ENCODE peak calls at places on chromosomes 12 and 14, in four cellular contexts. One of them, this sample, is unnamed.
A peak's percentile ranks its signal among the peaks of the same experiment; 100 is the strongest.

GRCh38 chr12:132244724-132245295 is 84.6 kb downstream of the GALNT9 start:
- DNase-seq in bronchial epithelial cell: no peak
- DNase-seq in foreskin fibroblast: no peak
- DNase-seq in neural crest cell: no peak
- DNase-seq in this sample: no peak

GRCh38 chr12:114166360-114166759 is 200.2 kb upstream of the RBM19 start:
- DNase-seq in bronchial epithelial cell: no peak
- DNase-seq in foreskin fibroblast: peak; percentile 83
- DNase-seq in neural crest cell: peak; percentile 33
- DNase-seq in this sample: no peak

GRCh38 chr12:108240928-108241327 is 98.2 kb downstream of the CMKLR1 start:
- DNase-seq in bronchial epithelial cell: no peak
- DNase-seq in foreskin fibroblast: no peak
- DNase-seq in neural crest cell: no peak
- DNase-seq in this sample: no peak

GRCh38 chr12:105337391-105337790 is 6.9 kb downstream of the C12orf75 start:
- DNase-seq in bronchial epithelial cell: no peak
- DNase-seq in foreskin fibroblast: no peak
- DNase-seq in neural crest cell: no peak
- DNase-seq in this sample: no peak

GRCh38 chr12:5716991-5717390 is 228.1 kb downstream of the ANO2 start:
- DNase-seq in bronchial epithelial cell: no peak
- DNase-seq in foreskin fibroblast: peak; percentile 3
- DNase-seq in neural crest cell: no peak
- DNase-seq in this sample: no peak

GRCh38 chr14:60657609-60657983 is 8.3 kb upstream of the SIX1 start:
- DNase-seq in bronchial epithelial cell: no peak
- DNase-seq in foreskin fibroblast: peak; percentile 60
- DNase-seq in neural crest cell: no peak
- DNase-seq in this sample: peak; percentile 72

GRCh38 chr12:111368684-111369495 is at the start of gene PHETA1:
- DNase-seq in bronchial epithelial cell: peak; percentile 68
- DNase-seq in foreskin fibroblast: peak; percentile 97
- DNase-seq in neural crest cell: peak; percentile 93
- DNase-seq in this sample: peak; percentile 92

GRCh38 chr12:80935076-80935475 is 2.7 kb downstream of the LIN7A start:
- DNase-seq in bronchial epithelial cell: no peak
- DNase-seq in foreskin fibroblast: no peak
- DNase-seq in neural crest cell: no peak
- DNase-seq in this sample: no peak

GRCh38 chr12:129257526-129257925 is 404.2 kb downstream of the GLT1D1 start:
- DNase-seq in bronchial epithelial cell: peak; percentile 2
- DNase-seq in foreskin fibroblast: no peak
- DNase-seq in neural crest cell: no peak
- DNase-seq in this sample: no peak

GRCh38 chr12:95972832-95973465 is 23.2 kb downstream of the HAL start:
- DNase-seq in bronchial epithelial cell: no peak
- DNase-seq in foreskin fibroblast: no peak
- DNase-seq in neural crest cell: no peak
- DNase-seq in this sample: no peak

GRCh38 chr14:81176224-81176623 is 44.5 kb downstream of the GTF2A1 start:
- DNase-seq in bronchial epithelial cell: no peak
- DNase-seq in foreskin fibroblast: no peak
- DNase-seq in neural crest cell: no peak
- DNase-seq in this sample: no peak

GRCh38 chr12:115341442-115341841 is 657.5 kb upstream of the TBX3 start:
- DNase-seq in bronchial epithelial cell: peak; percentile 98
- DNase-seq in foreskin fibroblast: peak; percentile 100
- DNase-seq in neural crest cell: no peak
- DNase-seq in this sample: no peak

DNA sequence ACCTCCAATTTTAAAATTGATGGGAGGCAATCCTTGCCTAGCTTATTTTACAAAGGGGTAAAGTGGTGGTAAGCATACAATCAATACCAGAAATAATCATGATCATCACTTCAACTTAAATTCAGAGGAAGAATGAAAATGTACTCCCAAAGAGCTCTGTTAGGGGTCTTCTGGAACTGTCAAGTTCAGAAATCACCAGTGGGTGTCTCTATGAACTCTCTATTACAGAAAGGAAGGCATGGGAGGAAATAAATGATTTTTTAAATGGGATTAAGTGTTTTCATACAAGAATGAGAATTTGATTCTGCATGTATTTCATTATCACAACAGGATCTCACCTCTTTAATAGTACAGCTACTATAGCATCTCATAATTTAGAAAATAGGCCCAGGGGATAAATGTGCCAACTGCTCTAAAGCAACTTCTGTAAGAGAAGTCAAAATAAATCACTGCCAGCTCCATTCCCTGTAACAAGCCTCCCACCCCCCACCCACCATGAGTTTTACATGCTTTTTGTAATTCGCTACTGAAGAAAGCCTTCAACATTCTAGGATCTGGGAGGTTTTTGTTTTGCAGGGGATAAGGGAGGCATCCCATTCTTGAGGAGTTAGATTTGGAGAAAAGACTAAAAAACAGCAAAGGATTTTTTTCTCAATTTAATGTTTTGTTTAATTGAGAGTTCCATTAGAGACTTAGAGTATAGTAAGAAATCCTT is 9.7 kb downstream of the DCP1B start:
- DNase-seq in bronchial epithelial cell: no peak
- DNase-seq in foreskin fibroblast: no peak
- DNase-seq in neural crest cell: no peak
- DNase-seq in this sample: no peak
- TF ChIP-seq CTCF in bronchial epithelial cell: no peak
- TF ChIP-seq CTCF in foreskin fibroblast: no peak
- TF ChIP-seq CTCF in neural crest cell: no peak
- TF ChIP-seq CTCF in this sample: no peak

GRCh38 chr12:57112492-57113294 is 1.5 kb upstream of the STAT6 start:
- DNase-seq in bronchial epithelial cell: no peak
- DNase-seq in foreskin fibroblast: no peak
- DNase-seq in neural crest cell: no peak
- DNase-seq in this sample: no peak
- TF ChIP-seq CTCF in bronchial epithelial cell: peak; percentile 85
- TF ChIP-seq CTCF in foreskin fibroblast: no peak
- TF ChIP-seq CTCF in neural crest cell: peak; percentile 93
- TF ChIP-seq CTCF in this sample: peak; percentile 95

GRCh38 chr14:62882967-62883366 is 162.3 kb downstream of the KCNH5 start:
- DNase-seq in bronchial epithelial cell: no peak
- DNase-seq in foreskin fibroblast: no peak
- DNase-seq in neural crest cell: no peak
- DNase-seq in this sample: no peak
- TF ChIP-seq CTCF in bronchial epithelial cell: no peak
- TF ChIP-seq CTCF in foreskin fibroblast: no peak
- TF ChIP-seq CTCF in neural crest cell: no peak
- TF ChIP-seq CTCF in this sample: no peak

GRCh38 chr14:104772707-104773504 is 20.0 kb downstream of the SIVA1 start:
- DNase-seq in bronchial epithelial cell: no peak
- DNase-seq in foreskin fibroblast: no peak
- DNase-seq in neural crest cell: no peak
- DNase-seq in this sample: no peak

GRCh38 chr14:104775073-104775489 is 20.5 kb downstream of the AKT1 start:
- DNase-seq in bronchial epithelial cell: no peak
- DNase-seq in foreskin fibroblast: no peak
- DNase-seq in neural crest cell: no peak
- DNase-seq in this sample: no peak

GRCh38 chr14:104771918-104772706 is 19.2 kb downstream of the SIVA1 start:
- DNase-seq in bronchial epithelial cell: no peak
- DNase-seq in foreskin fibroblast: no peak
- DNase-seq in neural crest cell: no peak
- DNase-seq in this sample: no peak

GRCh38 chr14:104774453-104775072 is 21.0 kb downstream of the AKT1 start:
- DNase-seq in bronchial epithelial cell: no peak
- DNase-seq in foreskin fibroblast: no peak
- DNase-seq in neural crest cell: no peak
- DNase-seq in this sample: no peak

GRCh38 chr14:104773505-104774452 is 20.8 kb downstream of the SIVA1 start:
- DNase-seq in bronchial epithelial cell: no peak
- DNase-seq in foreskin fibroblast: no peak
- DNase-seq in neural crest cell: no peak
- DNase-seq in this sample: no peak
- TF ChIP-seq CTCF in bronchial epithelial cell: no peak
- TF ChIP-seq CTCF in foreskin fibroblast: no peak
- TF ChIP-seq CTCF in neural crest cell: no peak
- TF ChIP-seq CTCF in this sample: no peak

GRCh38 chr12:122142857-122143256 is 31.2 kb downstream of the IL31 start:
- DNase-seq in bronchial epithelial cell: no peak
- DNase-seq in foreskin fibroblast: no peak
- DNase-seq in neural crest cell: no peak
- DNase-seq in this sample: no peak
- TF ChIP-seq CTCF in bronchial epithelial cell: no peak
- TF ChIP-seq CTCF in foreskin fibroblast: no peak
- TF ChIP-seq CTCF in neural crest cell: no peak
- TF ChIP-seq CTCF in this sample: no peak